ENCODE peak calls at places on chromosomes 6 and 20, in five cellular contexts. J, O, T, Z and Y are unnamed samples.

GRCh38 chr6:125918681-125919566 is 37.6 kb upstream of the HINT3 start:
- DNase-seq in J (peak), O (peak), T (no peak), Z (no peak), Y (no peak)

GRCh38 chr20:40769677-40770285 is 80.7 kb upstream of the MAFB start:
- DNase-seq in J (no peak), O (no peak), T (no peak), Z (no peak), Y (peak)

GRCh38 chr6:181049-181654 is 111.1 kb upstream of the DUSP22 start:
- DNase-seq in J (no peak), O (no peak), T (no peak), Z (no peak), Y (no peak)

GRCh38 chr20:22346716-22347115 is 237.7 kb downstream of the FOXA2 start:
- DNase-seq in J (no peak), O (no peak), T (no peak), Z (no peak), Y (no peak)

GRCh38 chr6:33812669-33813068 is 8.9 kb upstream of the MLN start:
- DNase-seq in J (peak), O (peak), T (peak), Z (peak), Y (peak)

GRCh38 chr6:169829786-169830185 is 78.4 kb downstream of the ERMARD start:
- DNase-seq in J (no peak), O (no peak), T (no peak), Z (no peak), Y (no peak)

GRCh38 chr20:54133434-54134427 is 40.1 kb downstream of the CYP24A1 start:
- DNase-seq in J (peak), O (no peak), T (no peak), Z (no peak), Y (no peak)

GRCh38 chr6:169225887-169226286 is 27.8 kb downstream of the THBS2 start:
- DNase-seq in J (no peak), O (no peak), T (no peak), Z (no peak), Y (no peak)

GRCh38 chr6:110492584-110492983 is 16.2 kb upstream of the SLC22A16 start:
- DNase-seq in J (no peak), O (no peak), T (no peak), Z (no peak), Y (no peak)

GRCh38 chr20:46787986-46788762 is 78.7 kb downstream of the SLC2A10 start:
- DNase-seq in J (no peak), O (no peak), T (no peak), Z (no peak), Y (no peak)

GRCh38 chr6:47209632-47210031 is 100.1 kb downstream of the TNFRSF21 start:
- DNase-seq in J (no peak), O (no peak), T (no peak), Z (no peak), Y (no peak)
- TF ChIP-seq JUN in J (no peak), O (no peak), T (no peak), Z (no peak), Y (no peak)

DNA sequence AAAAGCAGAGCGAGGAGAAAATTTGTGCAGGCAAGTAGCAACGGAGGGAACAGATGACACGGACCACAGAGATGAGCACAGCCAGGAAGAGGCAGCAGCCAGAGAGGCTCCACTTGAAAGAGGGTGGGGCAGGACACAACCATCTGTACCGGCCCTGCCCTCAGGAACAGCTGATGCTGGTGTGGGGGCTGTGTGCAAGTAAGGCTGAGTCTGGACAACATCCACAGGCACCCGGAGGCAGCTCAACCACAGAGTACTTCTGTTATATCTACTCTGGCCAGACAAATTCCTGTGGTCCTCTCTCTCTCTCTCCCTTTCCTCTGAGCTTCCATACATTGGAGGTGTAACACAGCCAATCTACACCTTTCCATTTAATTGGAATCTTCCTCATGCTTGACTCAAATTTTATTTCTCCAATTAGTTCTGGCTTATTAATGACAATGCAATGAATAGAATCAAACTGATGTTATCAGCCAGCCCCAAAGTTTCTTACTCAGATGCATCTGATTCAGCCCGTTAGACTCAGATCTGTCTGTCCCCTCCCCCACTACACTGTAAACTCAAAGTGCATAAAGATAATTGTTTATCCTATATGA is 24.9 kb downstream of the KIF13A start:
- DNase-seq in J (peak), O (no peak), T (no peak), Z (peak), Y (no peak)
- TF ChIP-seq JUN in J (no peak), O (no peak), T (no peak), Z (no peak), Y (no peak)

DNA sequence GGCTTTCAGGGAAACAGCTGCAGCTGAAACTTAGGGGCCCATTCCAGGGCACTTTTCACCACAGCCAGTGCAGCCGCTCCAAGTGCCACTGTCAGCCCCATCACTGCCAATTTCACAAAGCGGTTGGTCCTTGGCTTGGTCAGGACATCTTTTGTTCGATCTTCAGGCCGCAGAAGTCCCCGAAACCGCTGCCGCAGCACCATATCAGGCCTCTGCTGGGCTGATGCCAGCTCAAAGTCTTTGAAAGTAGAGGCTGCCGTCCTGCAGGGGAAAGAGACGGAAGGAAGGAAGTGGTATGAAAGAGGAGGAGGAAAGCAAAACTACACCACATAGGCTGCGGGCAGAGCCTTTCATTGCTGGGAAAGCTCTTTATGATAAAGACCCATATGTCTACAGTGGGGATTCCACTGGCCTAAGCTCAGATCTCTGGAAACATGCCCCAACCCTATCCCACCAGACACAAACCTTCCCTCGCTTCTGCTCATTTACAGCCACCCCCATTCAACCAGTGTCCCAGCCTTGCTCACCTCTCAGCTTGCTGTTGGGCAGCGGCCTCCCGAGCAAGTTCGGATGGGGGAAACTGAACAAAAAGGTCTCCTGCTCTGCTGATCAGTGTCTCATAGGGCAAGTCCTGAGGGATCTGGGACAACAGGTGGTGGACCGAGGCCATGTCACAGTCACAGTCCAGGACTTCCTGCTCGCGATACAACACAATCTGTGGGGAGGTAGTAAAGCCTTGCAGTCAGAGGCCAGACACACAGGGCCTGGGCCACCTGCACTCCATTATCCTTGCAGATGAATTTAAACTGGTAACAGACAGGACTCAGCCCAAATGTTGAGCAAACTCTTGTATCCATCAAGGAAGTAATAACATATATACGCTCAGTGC is 23.5 kb downstream of the TBC1D20 start:
- DNase-seq in J (no peak), O (peak), T (no peak), Z (no peak), Y (no peak)
- TF ChIP-seq JUN in J (no peak), O (no peak), T (no peak), Z (no peak), Y (no peak)

DNA sequence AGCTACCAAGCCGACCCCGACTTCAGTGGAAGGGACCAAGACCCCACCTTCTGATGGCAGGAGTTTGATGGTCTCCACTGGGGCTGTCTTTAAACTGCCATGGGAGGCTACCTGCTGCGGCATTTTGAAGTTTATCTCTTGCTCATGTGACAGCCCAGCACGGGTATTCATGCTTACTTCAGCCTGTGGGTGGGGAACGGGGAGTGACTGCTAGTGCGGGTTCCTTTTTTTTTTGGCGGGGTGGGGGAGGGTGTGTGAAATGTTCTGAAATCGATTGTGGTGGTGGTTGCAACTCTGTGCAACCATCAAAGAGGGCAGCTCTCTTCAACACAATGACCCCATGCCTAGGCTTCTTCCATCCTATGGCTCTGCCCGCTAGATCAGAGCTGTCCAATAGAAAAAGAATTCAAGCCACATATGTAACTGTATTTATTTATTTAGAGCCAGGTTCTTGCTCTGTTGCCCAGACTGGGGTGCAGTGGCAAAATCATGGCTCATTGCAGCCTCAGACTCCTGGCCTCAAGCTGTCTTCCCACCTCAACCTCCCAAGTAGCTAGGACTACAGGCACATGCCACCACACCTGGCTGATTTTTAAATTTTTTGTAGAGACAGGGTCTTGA is 53.7 kb downstream of the PPP1R16B start:
- DNase-seq in J (no peak), O (no peak), T (no peak), Z (peak), Y (no peak)
- TF ChIP-seq JUN in J (no peak), O (no peak), T (no peak), Z (no peak), Y (no peak)

GRCh38 chr6:134082191-134082590 is 29.8 kb upstream of the SLC2A12 start:
- DNase-seq in J (no peak), O (no peak), T (no peak), Z (no peak), Y (no peak)

GRCh38 chr6:134080171-134080795 is 27.9 kb upstream of the SLC2A12 start:
- DNase-seq in J (no peak), O (no peak), T (no peak), Z (peak), Y (no peak)

GRCh38 chr6:134079406-134079921 is 27.0 kb upstream of the SLC2A12 start:
- DNase-seq in J (no peak), O (no peak), T (no peak), Z (no peak), Y (no peak)

GRCh38 chr6:134078166-134078565 is 25.7 kb upstream of the SLC2A12 start:
- DNase-seq in J (no peak), O (no peak), T (no peak), Z (no peak), Y (no peak)

GRCh38 chr6:134081506-134081905 is 29.1 kb upstream of the SLC2A12 start:
- DNase-seq in J (no peak), O (no peak), T (no peak), Z (no peak), Y (no peak)
- TF ChIP-seq JUN in J (no peak), O (no peak), T (no peak), Z (no peak), Y (no peak)

GRCh38 chr20:38805958-38806854 is 709 bp downstream of the PPP1R16B start:
- DNase-seq in J (no peak), O (peak), T (peak), Z (peak), Y (no peak)
- TF ChIP-seq JUN in J (no peak), O (no peak), T (no peak), Z (no peak), Y (no peak)